ENCODE peak calls at places on chromosomes 12 and 14, in five cellular contexts. N, F, V, H and Z are unnamed samples.

GRCh38 chr14:85580536-85581165 is 50.7 kb downstream of the FLRT2 start:
- DNase-seq in H (no peak), V (peak), N (no peak), F (no peak), Z (no peak)

GRCh38 chr14:55129086-55129427 is at the start of gene LGALS3:
- DNase-seq in V (peak), N (no peak), H (peak), F (peak), Z (no peak)

GRCh38 chr12:88371416-88372183 is 208.7 kb downstream of the KITLG start:
- DNase-seq in V (no peak), H (no peak), N (no peak), F (no peak), Z (no peak)

GRCh38 chr14:100065161-100065871 is at the start of gene EVL:
- DNase-seq in F (no peak), H (no peak), N (no peak), V (peak), Z (no peak)

GRCh38 chr14:76919431-76919810 is 93.2 kb downstream of the LRRC74A start:
- DNase-seq in H (no peak), N (no peak), F (no peak), V (no peak), Z (no peak)

GRCh38 chr14:71693373-71693772 is 238.9 kb upstream of the RGS6 start:
- DNase-seq in V (no peak), N (no peak), F (no peak), H (no peak), Z (no peak)

GRCh38 chr12:76790564-76791552 is 26.9 kb downstream of the ZDHHC17 start:
- DNase-seq in V (peak), H (no peak), F (no peak), N (no peak), Z (no peak)

GRCh38 chr12:43407816-43408645 is 144.0 kb downstream of the ADAMTS20 start:
- DNase-seq in H (no peak), F (no peak), N (no peak), V (no peak), Z (no peak)

GRCh38 chr12:81585787-81586186 is 173.4 kb downstream of the PPFIA2 start:
- DNase-seq in H (no peak), V (no peak), N (no peak), F (no peak), Z (no peak)

GRCh38 chr12:116370004-116370404 is 92.5 kb upstream of the MED13L start:
- DNase-seq in H (no peak), N (no peak), F (no peak), V (no peak), Z (no peak)

GRCh38 chr12:26125451-26126339 is 858 bp upstream of the BHLHE41 start:
- DNase-seq in N (peak), H (peak), F (peak), V (peak), Z (peak)

GRCh38 chr14:91873476-91874265 is 6.3 kb upstream of the TC2N start:
- DNase-seq in N (no peak), V (no peak), H (no peak), F (no peak), Z (no peak)

GRCh38 chr14:94532462-94532861 is 23.2 kb upstream of the SERPINA12 start:
- DNase-seq in F (no peak), H (no peak), V (no peak), N (no peak), Z (no peak)

GRCh38 chr12:14931791-14932560 is 6.4 kb downstream of the ERP27 start:
- DNase-seq in V (no peak), F (no peak), N (no peak), H (no peak), Z (no peak)

GRCh38 chr12:14931359-14931758 is 7.0 kb downstream of the ERP27 start:
- DNase-seq in V (no peak), F (no peak), N (no peak), H (no peak), Z (no peak)

GRCh38 chr12:14927267-14927666 is 11.1 kb downstream of the ERP27 start:
- DNase-seq in H (no peak), V (no peak), N (no peak), F (no peak), Z (no peak)

GRCh38 chr12:14928946-14929345 is 9.4 kb downstream of the ERP27 start:
- DNase-seq in N (no peak), H (no peak), F (no peak), V (peak), Z (no peak)

GRCh38 chr12:14930299-14930698 is 8.0 kb downstream of the ERP27 start:
- DNase-seq in V (peak), F (no peak), N (no peak), H (no peak), Z (no peak)
- H3K27ac ChIP-seq in V (no peak), F (no peak), N (no peak), H (no peak), Z (no peak)

GRCh38 chr12:55862286-55862685 is 19.6 kb upstream of the MMP19 start:
- DNase-seq in N (no peak), H (no peak), F (no peak), V (no peak), Z (no peak)

GRCh38 chr12:55861871-55862270 is 19.1 kb upstream of the MMP19 start:
- DNase-seq in H (no peak), N (no peak), V (no peak), F (no peak), Z (no peak)

GRCh38 chr12:55861396-55861795 is 18.7 kb upstream of the MMP19 start:
- DNase-seq in F (no peak), H (no peak), V (no peak), N (no peak), Z (no peak)

DNA sequence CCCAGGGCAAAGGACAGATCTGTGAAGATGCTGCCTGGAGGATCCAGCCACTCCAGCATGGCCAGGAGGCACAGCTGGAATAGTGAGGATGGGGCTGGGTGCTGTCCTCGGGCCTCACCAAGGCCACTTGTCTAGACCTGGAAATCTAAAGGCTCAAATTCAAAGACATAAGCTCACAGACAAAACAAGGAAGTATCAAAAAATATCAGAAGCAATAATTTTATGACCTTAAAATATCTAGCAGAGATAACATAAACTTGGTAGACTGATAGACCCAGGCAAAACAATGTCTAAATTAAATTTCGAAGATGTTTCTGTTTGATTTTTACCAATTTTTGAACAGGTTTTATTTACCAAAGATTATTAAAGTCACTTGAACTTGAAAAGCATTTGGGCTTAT is 22.6 kb upstream of the MMP19 start:
- DNase-seq in N (no peak), F (no peak), V (no peak), H (no peak), Z (no peak)
- H3K27ac ChIP-seq in N (no peak), F (no peak), V (no peak), H (no peak), Z (no peak)

GRCh38 chr12:103908877-103909276 is 21.3 kb upstream of the HSP90B1 start:
- DNase-seq in V (no peak), H (no peak), F (no peak), N (no peak), Z (no peak)
- H3K27ac ChIP-seq in V (no peak), H (no peak), F (no peak), N (no peak), Z (no peak)

DNA sequence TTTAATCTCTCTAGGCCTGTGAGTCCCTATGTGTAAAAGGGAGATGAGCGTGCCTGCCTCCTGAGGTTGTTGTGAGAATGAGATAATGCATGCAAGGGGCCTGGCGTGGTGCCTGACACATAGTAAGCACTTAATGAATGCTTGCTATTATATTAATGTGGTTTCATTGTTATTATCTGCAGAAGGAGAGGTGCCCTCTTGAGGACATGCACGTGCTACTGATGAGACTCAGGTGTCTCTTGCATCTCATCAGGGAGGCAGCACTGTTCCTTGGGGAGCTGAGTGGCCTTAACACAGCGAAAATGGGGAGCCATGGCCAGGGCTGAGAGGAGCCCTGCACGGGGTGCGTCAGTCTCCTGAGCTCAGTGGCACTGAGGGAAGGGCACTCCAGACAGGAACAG is 29.9 kb upstream of the BCDIN3D start:
- DNase-seq in N (no peak), F (no peak), H (no peak), V (no peak), Z (no peak)
- H3K27ac ChIP-seq in N (peak), F (no peak), H (no peak), V (no peak), Z (peak)

GRCh38 chr12:124828264-124829007 is 35.2 kb downstream of the SCARB1 start:
- DNase-seq in H (no peak), N (no peak), F (no peak), V (no peak), Z (no peak)
- H3K27ac ChIP-seq in H (peak), N (no peak), F (no peak), V (no peak), Z (peak)